ENCODE peak calls at places on chromosomes 13 and 19, in six cellular contexts. U, T, Q, P, G and X are unnamed samples.

GRCh38 chr13:28049880-28050871 is 50.2 kb downstream of the FLT3 start:
- DNase-seq in U (no peak), T (no peak), Q (no peak), P (no peak), G (no peak), X (no peak)

GRCh38 chr13:92842145-92842544 is 384.5 kb upstream of the GPC6 start:
- DNase-seq in U (no peak), T (no peak), Q (no peak), P (no peak), G (no peak), X (no peak)

GRCh38 chr13:26378116-26378515 is 124.2 kb downstream of the CDK8 start:
- DNase-seq in U (no peak), T (no peak), Q (no peak), P (no peak), G (no peak), X (no peak)

GRCh38 chr13:66875264-66875663 is 354.9 kb downstream of the PCDH9 start:
- DNase-seq in U (no peak), T (no peak), Q (no peak), P (no peak), G (no peak), X (no peak)

GRCh38 chr13:87684850-87685735 is 13.9 kb downstream of the SLITRK5 start:
- DNase-seq in U (no peak), T (no peak), Q (no peak), P (no peak), G (no peak), X (no peak)

GRCh38 chr13:42270160-42270856 is 1.6 kb upstream of the AKAP11 start:
- DNase-seq in U (no peak), T (no peak), Q (no peak), P (no peak), G (no peak), X (no peak)

GRCh38 chr19:18978616-18979015 is 37.6 kb upstream of the HOMER3 start:
- DNase-seq in U (no peak), T (no peak), Q (no peak), P (no peak), G (no peak), X (no peak)

GRCh38 chr19:4052114-4052992 is 14.3 kb downstream of the ZBTB7A start:
- DNase-seq in U (no peak), T (no peak), Q (peak), P (peak), G (no peak), X (peak)

GRCh38 chr13:108200781-108201398 is 14.4 kb downstream of the LIG4 start:
- DNase-seq in U (no peak), T (no peak), Q (no peak), P (no peak), G (no peak), X (no peak)

GRCh38 chr19:4814625-4815425 is 16.7 kb downstream of the TICAM1 start:
- DNase-seq in U (no peak), T (no peak), Q (no peak), P (no peak), G (no peak), X (no peak)

GRCh38 chr19:39839678-39840327 is 5.8 kb upstream of the DYRK1B start:
- DNase-seq in U (no peak), T (no peak), Q (no peak), P (no peak), G (no peak), X (no peak)

GRCh38 chr19:51751655-51752054 is at the start of gene FPR1:
- DNase-seq in U (no peak), T (no peak), Q (no peak), P (no peak), G (no peak), X (no peak)
- H3K27ac ChIP-seq in U (no peak), T (peak), Q (no peak), P (no peak), G (no peak), X (peak)

DNA sequence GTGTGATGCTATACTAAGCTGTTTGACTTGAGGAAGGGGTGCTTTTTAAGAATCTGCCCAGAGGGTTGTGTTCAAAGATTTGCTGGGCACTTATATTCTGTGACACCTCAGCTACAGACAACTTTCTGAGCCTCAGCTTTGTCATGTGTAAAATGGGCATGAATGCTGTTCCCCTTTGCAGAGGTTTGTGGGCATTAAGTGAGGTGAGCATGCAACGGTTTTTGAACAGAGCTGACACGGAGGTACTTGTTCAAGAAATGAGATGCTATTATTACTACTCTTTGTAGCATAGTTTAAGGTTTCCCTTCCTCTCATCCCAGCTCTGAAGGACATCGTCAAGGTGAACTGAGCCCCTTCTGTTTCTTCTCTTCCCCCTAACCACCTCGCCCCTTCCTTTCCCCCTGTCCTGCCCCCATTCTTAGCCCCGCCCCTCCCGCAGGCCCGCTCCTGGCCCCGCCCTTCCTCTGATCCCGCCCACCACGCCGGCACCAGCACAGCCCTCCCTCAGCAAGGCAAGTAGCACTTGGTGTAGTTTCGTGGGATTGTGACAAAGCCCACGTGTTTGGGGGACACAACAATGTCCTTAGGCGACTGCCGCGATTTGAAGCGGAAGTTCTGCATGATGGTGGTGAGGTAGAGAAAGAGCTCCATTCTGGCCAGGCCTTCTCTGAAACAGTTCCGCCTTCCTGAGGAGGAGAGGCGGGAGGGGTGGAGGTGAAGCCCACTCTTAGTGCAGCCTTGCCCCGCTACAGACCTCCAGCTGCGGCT is 26.1 kb upstream of the CYP2A7 start:
- DNase-seq in U (no peak), T (no peak), Q (no peak), P (peak), G (no peak), X (no peak)
- H3K4me3 ChIP-seq in U (no peak), T (no peak), Q (no peak), P (no peak), G (no peak), X (no peak)

GRCh38 chr19:35479278-35479677 is 11.0 kb downstream of the KRTDAP start:
- DNase-seq in U (no peak), T (no peak), Q (no peak), P (no peak), G (no peak), X (no peak)

GRCh38 chr19:35474104-35474503 is 16.2 kb downstream of the KRTDAP start:
- DNase-seq in U (no peak), T (no peak), Q (no peak), P (no peak), G (no peak), X (no peak)

GRCh38 chr19:35478794-35479193 is 11.5 kb downstream of the KRTDAP start:
- DNase-seq in U (no peak), T (no peak), Q (no peak), P (no peak), G (no peak), X (no peak)

GRCh38 chr19:35471946-35472345 is 18.3 kb downstream of the KRTDAP start:
- DNase-seq in U (no peak), T (no peak), Q (no peak), P (no peak), G (no peak), X (no peak)

GRCh38 chr19:35476149-35476548 is 14.1 kb downstream of the KRTDAP start:
- DNase-seq in U (no peak), T (no peak), Q (no peak), P (no peak), G (no peak), X (no peak)
- TF ChIP-seq CTCF in U (peak), T (no peak), Q (peak), P (no peak), G (no peak), X (no peak)

GRCh38 chr13:40410315-40410714 is 256.1 kb downstream of the FOXO1 start:
- DNase-seq in U (no peak), T (no peak), Q (no peak), P (no peak), G (no peak), X (no peak)
- H3K27ac ChIP-seq in U (no peak), T (peak), Q (no peak), P (peak), G (peak), X (no peak)

GRCh38 chr19:48741222-48741999 is 1.0 kb upstream of the RASIP1 start:
- DNase-seq in U (no peak), T (peak), Q (no peak), P (no peak), G (no peak), X (no peak)

GRCh38 chr19:48738557-48739399 is 1.6 kb downstream of the RASIP1 start:
- DNase-seq in U (no peak), T (peak), Q (peak), P (peak), G (no peak), X (peak)

GRCh38 chr19:48739400-48739825 is 997 bp downstream of the RASIP1 start:
- DNase-seq in U (no peak), T (no peak), Q (no peak), P (no peak), G (no peak), X (no peak)

GRCh38 chr19:48740705-48741030 is 258 bp upstream of the RASIP1 start:
- DNase-seq in U (no peak), T (no peak), Q (no peak), P (no peak), G (no peak), X (no peak)

GRCh38 chr19:48739835-48740704 is at the start of gene RASIP1:
- DNase-seq in U (no peak), T (peak), Q (no peak), P (no peak), G (no peak), X (no peak)
- H3K4me3 ChIP-seq in U (peak), T (peak), Q (peak), P (peak), G (peak), X (peak)

DNA sequence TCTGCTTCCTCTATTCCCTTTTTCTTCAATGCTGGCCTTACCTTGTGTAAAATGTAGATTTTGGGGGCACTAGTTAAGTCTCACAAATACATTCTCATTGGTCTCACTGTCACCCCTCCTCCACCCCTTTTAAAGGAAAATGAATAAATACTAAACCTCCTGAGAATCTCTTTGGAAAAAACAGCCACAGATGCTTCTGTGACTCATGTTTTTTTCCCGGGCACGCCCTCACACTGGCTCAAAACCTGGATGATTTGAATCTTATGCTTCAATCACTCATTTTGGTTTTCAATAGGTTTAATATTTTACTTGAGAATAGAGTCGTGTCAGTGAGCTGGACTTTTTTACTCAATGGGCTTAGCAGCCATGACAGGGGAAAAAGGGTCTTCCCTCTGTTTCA is 66.0 kb upstream of the MED4 start:
- DNase-seq in U (no peak), T (peak), Q (no peak), P (no peak), G (no peak), X (no peak)
- TF ChIP-seq CTCF in U (no peak), T (no peak), Q (no peak), P (no peak), G (no peak), X (no peak)

GRCh38 chr19:53977991-53978731 is 13.3 kb upstream of the CACNG6 start:
- DNase-seq in U (peak), T (peak), Q (peak), P (no peak), G (no peak), X (no peak)
- H3K27ac ChIP-seq in U (peak), T (no peak), Q (no peak), P (no peak), G (no peak), X (no peak)